ENCODE peak calls at places on chromosome 5, in five cellular contexts. M is sigmoid colon, F is transverse colon, Y is A549, W is body of pancreas. R is an unnamed sample.

GRCh38 chr5:8864053-8864452 is 681.8 kb downstream of the SEMA5A start:
- DNase-seq in M (no peak), W (no peak), F (no peak), Y (no peak), R (no peak)

GRCh38 chr5:31987985-31988710 is 186.0 kb downstream of the GOLPH3 start:
- DNase-seq in F (no peak), M (no peak), Y (peak; percentile 26), W (no peak), R (peak; percentile 35)

GRCh38 chr5:78777901-78778300 is 129.3 kb upstream of the LHFPL2 start:
- DNase-seq in M (no peak), W (no peak), F (no peak), Y (no peak), R (no peak)

GRCh38 chr5:4413996-4414395 is 726.1 kb upstream of the ADAMTS16 start:
- DNase-seq in F (no peak), M (no peak), W (no peak), Y (no peak), R (no peak)

GRCh38 chr5:912356-913091 is 19.8 kb downstream of the TRIP13 start:
- DNase-seq in M (no peak), Y (peak; percentile 96), F (no peak), W (no peak), R (no peak)

GRCh38 chr5:143245929-143246561 is 157.4 kb downstream of the NR3C1 start:
- DNase-seq in F (no peak), W (no peak), Y (peak; percentile 96), M (no peak), R (no peak)

GRCh38 chr5:154967419-154968024 is 26.6 kb downstream of the MRPL22 start:
- DNase-seq in Y (peak; percentile 22), W (no peak), M (no peak), F (no peak), R (no peak)

GRCh38 chr5:149015126-149015525 is 47.7 kb downstream of the SH3TC2 start:
- DNase-seq in M (no peak), Y (no peak), F (no peak), W (no peak), R (no peak)

GRCh38 chr5:131628990-131629389 is 6.0 kb downstream of the RAPGEF6 start:
- DNase-seq in F (peak; percentile 17), Y (no peak), W (no peak), M (no peak), R (no peak)

GRCh38 chr5:145804701-145805100 is 30.4 kb downstream of the PRELID2 start:
- DNase-seq in F (no peak), M (no peak), W (no peak), Y (no peak), R (no peak)

GRCh38 chr5:81854485-81854884 is 103.6 kb upstream of the SSBP2 start:
- DNase-seq in F (no peak), W (no peak), M (no peak), Y (no peak), R (no peak)

GRCh38 chr5:148844433-148845279 is 18.2 kb downstream of the ADRB2 start:
- DNase-seq in W (no peak), M (no peak), Y (no peak), F (no peak), R (no peak)

GRCh38 chr5:68593211-68593701 is 377.7 kb downstream of the PIK3R1 start:
- DNase-seq in F (no peak), Y (no peak), M (no peak), W (no peak), R (no peak)

GRCh38 chr5:149063901-149064478 is 1.1 kb upstream of the SH3TC2 start:
- DNase-seq in Y (no peak), M (no peak), F (no peak), W (no peak), R (no peak)

GRCh38 chr5:8644377-8644776 is 775.4 kb downstream of the MTRR start:
- DNase-seq in Y (no peak), F (no peak), M (no peak), W (no peak), R (no peak)

GRCh38 chr5:425714-426113 is 17.3 kb upstream of the EXOC3 start:
- DNase-seq in W (no peak), M (peak; percentile 35), F (no peak), Y (no peak), R (no peak)

GRCh38 chr5:31036407-31036806 is 157.1 kb upstream of the CDH6 start:
- DNase-seq in M (no peak), W (no peak), F (no peak), Y (no peak), R (no peak)

GRCh38 chr5:177086918-177087706 is 397 bp downstream of the FGFR4 start:
- DNase-seq in F (peak; percentile 89), W (peak; percentile 88), Y (peak; percentile 92), M (no peak), R (no peak)

GRCh38 chr5:168023190-168023589 is 268.3 kb upstream of the WWC1 start:
- DNase-seq in Y (no peak), F (peak; percentile 26), W (no peak), M (peak; percentile 90), R (no peak)

GRCh38 chr5:43078956-43079355 is 38.8 kb upstream of the ANXA2R start:
- DNase-seq in Y (no peak), W (no peak), M (no peak), F (no peak), R (no peak)

GRCh38 chr5:3310551-3311340 is 284.9 kb upstream of the IRX1 start:
- DNase-seq in Y (no peak), W (peak; percentile 61), F (no peak), M (no peak), R (no peak)

GRCh38 chr5:161481922-161482321 is 64.6 kb downstream of the GABRB2 start:
- DNase-seq in M (no peak), W (no peak), Y (no peak), F (no peak), R (no peak)

GRCh38 chr5:158976035-158976434 is 123.7 kb downstream of the EBF1 start:
- DNase-seq in F (no peak), Y (no peak), W (no peak), M (no peak), R (no peak)

GRCh38 chr5:39201160-39201794 is 18.1 kb downstream of the FYB1 start:
- DNase-seq in F (no peak), M (no peak), W (no peak), Y (no peak), R (no peak)

GRCh38 chr5:107652839-107653607 is 17.7 kb downstream of the EFNA5 start:
- DNase-seq in F (no peak), M (no peak), Y (no peak), W (no peak), R (no peak)

GRCh38 chr5:178280631-178281030 is 48.0 kb upstream of the PHYKPL start:
- DNase-seq in F (no peak), W (no peak), M (peak; percentile 59), Y (no peak), R (no peak)

GRCh38 chr5:180112101-180112861 is 40.7 kb upstream of the RNF130 start:
- DNase-seq in Y (no peak), M (peak; percentile 48), F (no peak), W (no peak), R (peak; percentile 7)

GRCh38 chr5:2007906-2008437 is 125.2 kb upstream of the IRX4 start:
- DNase-seq in Y (no peak), W (peak; percentile 21), M (peak; percentile 87), F (no peak), R (peak; percentile 81)

GRCh38 chr5:157390179-157390923 is 69.7 kb upstream of the NIPAL4 start:
- DNase-seq in F (peak; percentile 13), Y (peak; percentile 99), W (no peak), M (no peak), R (peak; percentile 36)

GRCh38 chr5:149803641-149804468 is 73.7 kb downstream of the PPARGC1B start:
- DNase-seq in Y (no peak), M (peak; percentile 86), F (no peak), W (no peak), R (no peak)

GRCh38 chr5:129820-130219 is 37.9 kb downstream of the PLEKHG4B start:
- DNase-seq in Y (no peak), M (no peak), F (no peak), W (no peak), R (no peak)

GRCh38 chr5:173204185-173204979 is 30.6 kb downstream of the NKX2-5 start:
- DNase-seq in F (no peak), Y (no peak), M (no peak), W (peak; percentile 41), R (no peak)

GRCh38 chr5:96370981-96371380 is 62.1 kb downstream of the PCSK1 start:
- DNase-seq in Y (no peak), W (no peak), F (no peak), M (no peak), R (no peak)

GRCh38 chr5:1259806-1260480 is 34.8 kb downstream of the SLC6A18 start:
- DNase-seq in F (no peak), Y (no peak), W (no peak), M (no peak), R (no peak)

DNA sequence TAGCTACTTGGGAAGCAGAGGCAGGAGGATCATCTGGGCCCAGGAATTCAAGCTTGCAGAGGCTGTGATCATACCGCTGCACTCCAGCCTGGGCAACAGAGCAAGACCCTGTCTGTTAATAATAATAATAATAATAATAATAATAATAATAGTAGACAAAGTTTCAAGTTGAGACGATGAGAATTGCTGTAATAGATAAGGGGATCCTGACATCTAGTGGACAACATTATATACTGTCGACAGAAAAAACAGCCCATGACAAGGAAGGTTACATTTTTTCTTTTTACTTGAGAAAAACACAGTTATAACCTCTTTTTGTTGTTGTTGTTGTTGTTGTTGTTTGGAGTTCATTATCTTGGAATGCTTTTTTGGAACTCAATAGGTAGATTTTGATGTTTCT is 35.3 kb downstream of the NDFIP1 start:
- DNase-seq in F (no peak), W (no peak), M (no peak), Y (peak; percentile 40), R (no peak)
- TF ChIP-seq CTCF in F (peak; percentile 45), W (peak; percentile 57), M (peak; percentile 34), Y (peak; percentile 81), R (peak; percentile 23)

DNA sequence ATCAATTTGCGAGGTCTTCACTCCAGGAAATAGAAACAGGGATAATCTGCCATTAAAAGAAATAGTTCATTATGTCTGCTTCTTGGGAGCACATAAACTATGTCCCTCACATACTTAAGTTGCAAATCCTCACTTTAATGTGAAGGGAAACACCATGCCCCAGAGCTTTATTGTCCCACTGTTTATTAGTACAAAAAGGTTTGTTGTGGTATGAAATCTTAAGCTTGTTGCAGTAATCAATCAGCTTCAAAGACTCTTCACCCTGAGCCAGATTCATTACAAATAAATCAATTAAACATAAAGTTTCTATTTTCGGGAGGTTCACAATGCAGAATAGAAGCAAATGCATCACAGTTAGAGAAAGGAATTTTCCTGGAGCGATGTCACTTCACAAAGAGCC is 343.3 kb upstream of the ISL1 start:
- DNase-seq in F (no peak), M (no peak), W (no peak), Y (no peak), R (no peak)
- H3K27ac ChIP-seq in F (no peak overlapping the region), M (no peak overlapping the region), W (no peak overlapping the region), Y (no peak overlapping the region), R (no peak overlapping the region)

GRCh38 chr5:14146725-14147124 is 3.6 kb downstream of the TRIO start:
- DNase-seq in W (no peak), Y (no peak), M (no peak), F (no peak), R (no peak)
- TF ChIP-seq POLR2A in W (no peak), Y (no peak), M (no peak), F (no peak), R (no peak)

DNA sequence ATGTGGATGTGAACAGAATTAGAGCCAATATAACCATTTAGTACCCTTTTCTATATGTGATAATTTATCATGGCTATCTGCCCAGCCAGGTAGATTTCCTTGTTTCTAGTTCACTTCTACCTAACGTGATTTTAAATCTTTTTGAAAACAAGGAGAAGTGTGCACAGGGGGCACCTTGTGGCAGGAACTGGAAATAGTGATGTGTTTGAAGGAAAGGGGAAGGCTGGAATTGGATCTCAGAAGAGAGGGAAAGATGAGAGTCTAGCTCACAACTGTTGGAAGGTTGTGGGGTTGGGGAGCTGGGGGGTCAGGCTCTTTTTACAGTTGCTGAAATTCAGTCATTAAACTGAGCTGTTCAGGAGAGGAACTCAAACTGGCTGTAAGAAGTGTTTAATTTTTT is 219.5 kb downstream of the KCTD16 start:
- DNase-seq in F (peak; percentile 13), W (peak; percentile 61), M (no peak), Y (peak; percentile 3), R (no peak)
- TF ChIP-seq CTCF in F (no peak), W (peak; percentile 62), M (no peak), Y (no peak), R (no peak)